ENCODE peak calls at places on chromosome X, in six cellular contexts. W is epithelial cell of prostate; B is hepatic stellate cell; M is central memory CD8-positive, alpha-beta T cell; J is ascending aorta; V is NCI-H1092. Q is an unnamed sample.

GRCh38 chrX:70293621-70294020 is 3.7 kb downstream of the KIF4A start:
- DNase-seq in B (no peak), W (no peak), J (no peak), M (no peak), V (no peak), Q (no peak)

GRCh38 chrX:130082244-130083106 is 27.8 kb downstream of the ELF4 start:
- DNase-seq in M (peak), B (peak), J (no peak), V (no peak), W (no peak), Q (no peak)

GRCh38 chrX:1528884-1529203 is 8.1 kb downstream of the P2RY8 start:
- DNase-seq in J (no peak), B (no peak), W (no peak), V (no peak), M (no peak), Q (no peak)

GRCh38 chrX:18877472-18877871 is 106.4 kb downstream of the PHKA2 start:
- DNase-seq in V (no peak), W (no peak), J (no peak), M (no peak), B (no peak), Q (no peak)

GRCh38 chrX:8404958-8405357 is 59.7 kb upstream of the VCX3B start:
- DNase-seq in W (no peak), J (no peak), V (no peak), M (no peak), B (no peak), Q (no peak)

GRCh38 chrX:101415180-101416130 is 7.4 kb downstream of the HNRNPH2 start:
- DNase-seq in M (no peak), B (peak), V (peak), W (no peak), J (no peak), Q (no peak)

GRCh38 chrX:634306-634958 is 3.8 kb downstream of the SHOX start:
- DNase-seq in W (no peak), V (no peak), B (no peak), M (no peak), J (no peak), Q (peak)

GRCh38 chrX:348461-349117 is 30.0 kb upstream of the GTPBP6 start:
- DNase-seq in W (no peak), B (peak), M (no peak), J (no peak), V (no peak), Q (no peak)

GRCh38 chrX:150772150-150772970 is 79.2 kb downstream of the MTMR1 start:
- DNase-seq in W (no peak), B (peak), V (peak), M (peak), J (no peak), Q (peak)

GRCh38 chrX:122517781-122518180 is 666.3 kb upstream of the GRIA3 start:
- DNase-seq in V (no peak), J (no peak), B (no peak), W (no peak), M (no peak), Q (no peak)

GRCh38 chrX:97367149-97367548 is 483.4 kb downstream of the RPA4 start:
- DNase-seq in M (no peak), J (no peak), B (no peak), W (no peak), V (no peak), Q (no peak)

GRCh38 chrX:78527263-78527662 is 131.9 kb downstream of the RTL3 start:
- DNase-seq in W (no peak), B (peak), M (no peak), V (no peak), J (no peak), Q (no peak)

GRCh38 chrX:13685126-13685763 is 3.7 kb upstream of the RAB9A start:
- DNase-seq in B (no peak), W (no peak), J (no peak), V (no peak), M (no peak), Q (no peak)

GRCh38 chrX:71058116-71058515 is 10.0 kb downstream of the SNX12 start:
- DNase-seq in W (no peak), B (no peak), J (no peak), V (no peak), M (no peak), Q (no peak)

GRCh38 chrX:143378851-143379250 is 138.4 kb downstream of the SPANXN3 start:
- DNase-seq in M (no peak), V (no peak), J (no peak), B (no peak), W (no peak), Q (no peak)

GRCh38 chrX:107626916-107627315 is 1.4 kb upstream of the PRPS1 start:
- DNase-seq in W (no peak), J (no peak), B (no peak), V (no peak), M (no peak), Q (no peak)

GRCh38 chrX:31449975-31450374 is 378.1 kb upstream of the FTHL17 start:
- DNase-seq in W (no peak), M (no peak), V (no peak), J (no peak), B (no peak), Q (no peak)

GRCh38 chrX:28920554-28920953 is 333.3 kb downstream of the IL1RAPL1 start:
- DNase-seq in B (no peak), M (no peak), W (no peak), J (no peak), V (peak), Q (no peak)

GRCh38 chrX:102950908-102951866 is 14.1 kb downstream of the RAB40AL start:
- DNase-seq in W (no peak), J (no peak), B (peak), V (peak), M (peak), Q (no peak)

GRCh38 chrX:64093761-64094160 is 111.7 kb downstream of the AMER1 start:
- DNase-seq in M (no peak), J (no peak), W (no peak), B (no peak), V (no peak), Q (no peak)

GRCh38 chrX:45697591-45697990 is 496.9 kb upstream of the DIPK2B start:
- DNase-seq in J (no peak), W (no peak), M (no peak), V (no peak), B (peak), Q (no peak)

GRCh38 chrX:12421918-12422317 is 283.6 kb downstream of the FRMPD4 start:
- DNase-seq in M (no peak), B (no peak), W (no peak), J (no peak), V (no peak), Q (no peak)

GRCh38 chrX:132165651-132166050 is 37.8 kb upstream of the FRMD7 start:
- DNase-seq in M (no peak), W (peak), V (no peak), J (no peak), B (no peak), Q (no peak)

GRCh38 chrX:101230636-101231035 is 11.1 kb downstream of the DRP2 start:
- DNase-seq in M (no peak), J (no peak), B (no peak), V (no peak), W (no peak), Q (no peak)

GRCh38 chrX:48737940-48738339 is 23.6 kb upstream of the GLOD5 start:
- DNase-seq in W (no peak), V (no peak), J (no peak), B (no peak), M (no peak), Q (no peak)

GRCh38 chrX:48180811-48181210 is 15.8 kb downstream of the SSX5 start:
- DNase-seq in J (no peak), M (no peak), V (no peak), B (no peak), W (no peak), Q (no peak)

GRCh38 chrX:720858-721257 is 90.3 kb downstream of the SHOX start:
- DNase-seq in B (no peak), J (no peak), V (no peak), M (no peak), W (no peak), Q (no peak)

GRCh38 chrX:15653961-15654360 is 10.6 kb downstream of the CLTRN start:
- DNase-seq in M (no peak), J (no peak), W (no peak), B (no peak), V (no peak), Q (no peak)

GRCh38 chrX:50281253-50281652 is 76.7 kb downstream of the CCNB3 start:
- DNase-seq in J (no peak), B (no peak), M (no peak), V (no peak), W (no peak), Q (no peak)

GRCh38 chrX:67780694-67781109 is 236.9 kb downstream of the AR start:
- DNase-seq in W (peak), M (no peak), J (peak), V (peak), B (peak), Q (no peak)

GRCh38 chrX:57817302-57817701 is 93.0 kb downstream of the ZXDA start:
- DNase-seq in V (no peak), W (no peak), M (no peak), J (no peak), B (no peak), Q (no peak)

GRCh38 chrX:148361641-148362040 is 138.8 kb upstream of the AFF2 start:
- DNase-seq in B (no peak), V (no peak), W (no peak), J (no peak), M (no peak), Q (no peak)

GRCh38 chrX:50881028-50881427 is 29.5 kb upstream of the BMP15 start:
- DNase-seq in J (no peak), V (no peak), B (no peak), W (peak), M (no peak), Q (no peak)

GRCh38 chrX:153685179-153685536 is 2.6 kb upstream of the SLC6A8 start:
- DNase-seq in M (no peak), V (no peak), W (no peak), B (no peak), J (no peak), Q (no peak)

GRCh38 chrX:77009691-77010090 is 437.5 kb upstream of the FGF16 start:
- DNase-seq in B (no peak), W (no peak), V (no peak), M (no peak), J (peak), Q (no peak)